ENCODE peak calls at places on chromosomes 12 and 14, in eight cellular contexts. One of them, this sample, is unnamed.
A peak's percentile ranks its signal among the peaks of the same experiment; 100 is the strongest.

GRCh38 chr14:23061995-23062394 is 4.7 kb upstream of the CDH24 start:
- DNase-seq in NT2/D1: no peak
- DNase-seq in stomach: peak; percentile 61
- DNase-seq in CD4-positive, alpha-beta memory T cell: no peak
- DNase-seq in mucosa of descending colon: no peak
- DNase-seq in breast epithelium: no peak
- DNase-seq in transverse colon: peak; percentile 43
- DNase-seq in A549: peak; percentile 75
- DNase-seq in this sample: no peak

GRCh38 chr12:111196532-111196931 is 172.4 kb downstream of the PHETA1 start:
- DNase-seq in breast epithelium: no peak
- DNase-seq in stomach: no peak
- DNase-seq in CD4-positive, alpha-beta memory T cell: no peak
- DNase-seq in NT2/D1: no peak
- DNase-seq in transverse colon: no peak
- DNase-seq in mucosa of descending colon: no peak
- DNase-seq in A549: no peak
- DNase-seq in this sample: no peak

GRCh38 chr12:60693019-60693626 is 1097.3 kb downstream of the SLC16A7 start:
- DNase-seq in mucosa of descending colon: no peak
- DNase-seq in transverse colon: no peak
- DNase-seq in NT2/D1: no peak
- DNase-seq in A549: no peak
- DNase-seq in stomach: no peak
- DNase-seq in breast epithelium: no peak
- DNase-seq in CD4-positive, alpha-beta memory T cell: no peak
- DNase-seq in this sample: no peak

GRCh38 chr12:82608706-82609105 is 78.0 kb upstream of the TMTC2 start:
- DNase-seq in transverse colon: no peak
- DNase-seq in stomach: no peak
- DNase-seq in A549: no peak
- DNase-seq in CD4-positive, alpha-beta memory T cell: no peak
- DNase-seq in NT2/D1: no peak
- DNase-seq in mucosa of descending colon: no peak
- DNase-seq in breast epithelium: no peak
- DNase-seq in this sample: no peak

GRCh38 chr14:76591270-76591669 is 170.0 kb upstream of the VASH1 start:
- DNase-seq in NT2/D1: no peak
- DNase-seq in mucosa of descending colon: no peak
- DNase-seq in A549: no peak
- DNase-seq in transverse colon: no peak
- DNase-seq in stomach: no peak
- DNase-seq in breast epithelium: no peak
- DNase-seq in CD4-positive, alpha-beta memory T cell: no peak
- DNase-seq in this sample: no peak

GRCh38 chr14:98925362-98926040 is 346.5 kb downstream of the BCL11B start:
- DNase-seq in mucosa of descending colon: no peak
- DNase-seq in A549: no peak
- DNase-seq in CD4-positive, alpha-beta memory T cell: no peak
- DNase-seq in NT2/D1: no peak
- DNase-seq in transverse colon: no peak
- DNase-seq in breast epithelium: no peak
- DNase-seq in stomach: no peak
- DNase-seq in this sample: no peak

GRCh38 chr14:99672506-99673327 is 11.4 kb upstream of the CYP46A1 start:
- DNase-seq in transverse colon: no peak
- DNase-seq in breast epithelium: no peak
- DNase-seq in CD4-positive, alpha-beta memory T cell: peak; percentile 56
- DNase-seq in NT2/D1: no peak
- DNase-seq in mucosa of descending colon: peak; percentile 47
- DNase-seq in A549: no peak
- DNase-seq in stomach: no peak
- DNase-seq in this sample: no peak

GRCh38 chr12:14284189-14284722 is 81.2 kb upstream of the ATF7IP start:
- DNase-seq in mucosa of descending colon: no peak
- DNase-seq in NT2/D1: no peak
- DNase-seq in stomach: no peak
- DNase-seq in CD4-positive, alpha-beta memory T cell: no peak
- DNase-seq in breast epithelium: no peak
- DNase-seq in transverse colon: no peak
- DNase-seq in A549: no peak
- DNase-seq in this sample: no peak

GRCh38 chr14:73237219-73237785 is at the start of gene PAPLN:
- DNase-seq in NT2/D1: no peak
- DNase-seq in breast epithelium: peak; percentile 76
- DNase-seq in CD4-positive, alpha-beta memory T cell: no peak
- DNase-seq in A549: peak; percentile 80
- DNase-seq in transverse colon: peak; percentile 61
- DNase-seq in mucosa of descending colon: peak; percentile 56
- DNase-seq in stomach: no peak
- DNase-seq in this sample: no peak

DNA sequence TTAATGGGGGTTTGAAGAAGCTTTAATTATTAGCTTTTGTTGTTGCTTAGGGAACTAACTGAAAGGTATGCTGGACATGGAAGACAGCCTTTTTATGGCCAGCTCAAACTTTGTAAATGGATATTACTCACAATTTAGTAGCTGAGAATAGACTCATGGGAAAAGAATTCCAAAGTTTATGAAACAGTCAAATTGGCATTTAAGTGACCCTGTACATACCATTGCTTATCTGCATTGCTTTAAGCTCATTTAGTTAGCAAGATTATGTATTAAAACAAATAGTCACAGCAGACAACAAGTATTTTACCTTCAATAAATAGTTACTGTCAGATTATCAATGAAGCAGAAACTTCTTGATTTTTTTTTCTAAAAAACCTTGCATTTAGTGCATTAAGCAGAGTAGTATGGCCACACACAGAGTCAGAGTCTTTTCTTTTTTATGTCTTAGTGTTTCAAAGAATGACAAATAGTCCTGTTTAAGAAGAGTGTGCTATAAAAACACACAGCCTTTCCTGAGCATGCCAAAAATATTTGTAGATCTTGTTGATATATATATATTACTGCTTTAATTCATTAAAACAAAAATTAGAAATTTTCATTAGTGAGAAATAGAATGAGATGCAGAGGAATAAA is 102.2 kb downstream of the TTC6 start:
- DNase-seq in A549: no peak
- DNase-seq in transverse colon: no peak
- DNase-seq in CD4-positive, alpha-beta memory T cell: no peak
- DNase-seq in NT2/D1: no peak
- DNase-seq in stomach: no peak
- DNase-seq in mucosa of descending colon: no peak
- DNase-seq in breast epithelium: no peak
- DNase-seq in this sample: no peak
- H3K4me1 ChIP-seq in A549: peaks cover 23% of the 10 kb centered on the region
- H3K4me1 ChIP-seq in transverse colon: no peaks in the 10 kb centered on the region
- H3K4me1 ChIP-seq in CD4-positive, alpha-beta memory T cell: no peaks in the 10 kb centered on the region
- H3K4me1 ChIP-seq in NT2/D1: no peaks in the 10 kb centered on the region
- H3K4me1 ChIP-seq in stomach: no peaks in the 10 kb centered on the region
- H3K4me1 ChIP-seq in mucosa of descending colon: no peaks in the 10 kb centered on the region
- H3K4me1 ChIP-seq in breast epithelium: no peaks in the 10 kb centered on the region
- H3K4me1 ChIP-seq in this sample: no peaks in the 10 kb centered on the region

GRCh38 chr12:108633081-108633533 is 587 bp downstream of the SELPLG start:
- DNase-seq in breast epithelium: no peak
- DNase-seq in NT2/D1: no peak
- DNase-seq in mucosa of descending colon: no peak
- DNase-seq in CD4-positive, alpha-beta memory T cell: no peak
- DNase-seq in stomach: no peak
- DNase-seq in transverse colon: no peak
- DNase-seq in A549: no peak
- DNase-seq in this sample: no peak
- H3K4me1 ChIP-seq in breast epithelium: no peaks in the 10 kb centered on the region
- H3K4me1 ChIP-seq in NT2/D1: peaks cover 39% of the 10 kb centered on the region
- H3K4me1 ChIP-seq in mucosa of descending colon: peaks cover 6% of the 10 kb centered on the region
- H3K4me1 ChIP-seq in CD4-positive, alpha-beta memory T cell: peaks cover 71% of the 10 kb centered on the region
- H3K4me1 ChIP-seq in stomach: no peaks in the 10 kb centered on the region
- H3K4me1 ChIP-seq in transverse colon: peaks cover 14% of the 10 kb centered on the region
- H3K4me1 ChIP-seq in A549: peaks cover 41% of the 10 kb centered on the region
- H3K4me1 ChIP-seq in this sample: peaks cover 61% of the 10 kb centered on the region

GRCh38 chr14:104664588-104664987 is 24.8 kb upstream of the INF2 start:
- DNase-seq in transverse colon: no peak
- DNase-seq in mucosa of descending colon: no peak
- DNase-seq in A549: no peak
- DNase-seq in CD4-positive, alpha-beta memory T cell: no peak
- DNase-seq in breast epithelium: no peak
- DNase-seq in NT2/D1: no peak
- DNase-seq in stomach: no peak
- DNase-seq in this sample: no peak
- H3K4me1 ChIP-seq in transverse colon: peaks cover 5% of the 10 kb centered on the region
- H3K4me1 ChIP-seq in mucosa of descending colon: peaks cover 12% of the 10 kb centered on the region
- H3K4me1 ChIP-seq in A549: peaks cover 22% of the 10 kb centered on the region
- H3K4me1 ChIP-seq in CD4-positive, alpha-beta memory T cell: peaks cover 31% of the 10 kb centered on the region
- H3K4me1 ChIP-seq in breast epithelium: no peaks in the 10 kb centered on the region
- H3K4me1 ChIP-seq in NT2/D1: peaks cover 11% of the 10 kb centered on the region
- H3K4me1 ChIP-seq in stomach: peaks cover 11% of the 10 kb centered on the region
- H3K4me1 ChIP-seq in this sample: peaks cover 20% of the 10 kb centered on the region

GRCh38 chr14:33933386-33933934 is 17.4 kb downstream of the EGLN3 start:
- DNase-seq in mucosa of descending colon: no peak
- DNase-seq in A549: no peak
- DNase-seq in breast epithelium: no peak
- DNase-seq in stomach: no peak
- DNase-seq in CD4-positive, alpha-beta memory T cell: no peak
- DNase-seq in transverse colon: no peak
- DNase-seq in NT2/D1: no peak
- DNase-seq in this sample: no peak

GRCh38 chr14:33932526-33933292 is 18.2 kb downstream of the EGLN3 start:
- DNase-seq in transverse colon: no peak
- DNase-seq in CD4-positive, alpha-beta memory T cell: no peak
- DNase-seq in A549: no peak
- DNase-seq in NT2/D1: no peak
- DNase-seq in breast epithelium: no peak
- DNase-seq in mucosa of descending colon: no peak
- DNase-seq in stomach: no peak
- DNase-seq in this sample: no peak

GRCh38 chr14:33936391-33936790 is 14.5 kb downstream of the EGLN3 start:
- DNase-seq in mucosa of descending colon: no peak
- DNase-seq in CD4-positive, alpha-beta memory T cell: no peak
- DNase-seq in transverse colon: no peak
- DNase-seq in A549: no peak
- DNase-seq in breast epithelium: no peak
- DNase-seq in stomach: no peak
- DNase-seq in NT2/D1: no peak
- DNase-seq in this sample: no peak

GRCh38 chr14:33934043-33934750 is 16.7 kb downstream of the EGLN3 start:
- DNase-seq in stomach: no peak
- DNase-seq in CD4-positive, alpha-beta memory T cell: no peak
- DNase-seq in breast epithelium: no peak
- DNase-seq in mucosa of descending colon: peak; percentile 31
- DNase-seq in NT2/D1: no peak
- DNase-seq in transverse colon: no peak
- DNase-seq in A549: no peak
- DNase-seq in this sample: no peak

DNA sequence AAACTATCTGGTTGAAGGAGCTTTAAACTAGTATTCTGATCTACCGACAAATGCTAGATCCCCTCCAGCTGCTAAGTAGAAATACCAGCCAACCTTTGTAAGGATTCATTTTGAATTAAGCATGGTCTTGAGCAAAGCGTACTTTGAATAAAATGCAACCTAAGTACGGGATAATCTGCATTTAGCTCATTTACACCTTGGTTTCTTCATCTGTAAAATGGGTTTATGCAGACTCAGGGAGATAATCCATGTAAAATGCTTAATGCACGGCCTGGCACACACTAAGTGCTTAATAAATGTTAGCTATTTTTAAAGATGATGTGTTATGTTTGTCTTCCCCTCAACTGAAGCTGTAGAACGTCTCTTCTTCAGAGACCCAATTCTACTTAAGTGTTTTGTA is 15.9 kb downstream of the EGLN3 start:
- DNase-seq in CD4-positive, alpha-beta memory T cell: no peak
- DNase-seq in mucosa of descending colon: no peak
- DNase-seq in transverse colon: no peak
- DNase-seq in NT2/D1: no peak
- DNase-seq in stomach: no peak
- DNase-seq in A549: no peak
- DNase-seq in breast epithelium: no peak
- DNase-seq in this sample: no peak
- H3K4me1 ChIP-seq in CD4-positive, alpha-beta memory T cell: no peaks in the 10 kb centered on the region
- H3K4me1 ChIP-seq in mucosa of descending colon: peaks cover 23% of the 10 kb centered on the region
- H3K4me1 ChIP-seq in transverse colon: peaks cover 26% of the 10 kb centered on the region
- H3K4me1 ChIP-seq in NT2/D1: peaks cover 6% of the 10 kb centered on the region
- H3K4me1 ChIP-seq in stomach: peaks cover 21% of the 10 kb centered on the region
- H3K4me1 ChIP-seq in A549: peaks cover 21% of the 10 kb centered on the region
- H3K4me1 ChIP-seq in breast epithelium: peaks cover 2% of the 10 kb centered on the region
- H3K4me1 ChIP-seq in this sample: no peaks in the 10 kb centered on the region

DNA sequence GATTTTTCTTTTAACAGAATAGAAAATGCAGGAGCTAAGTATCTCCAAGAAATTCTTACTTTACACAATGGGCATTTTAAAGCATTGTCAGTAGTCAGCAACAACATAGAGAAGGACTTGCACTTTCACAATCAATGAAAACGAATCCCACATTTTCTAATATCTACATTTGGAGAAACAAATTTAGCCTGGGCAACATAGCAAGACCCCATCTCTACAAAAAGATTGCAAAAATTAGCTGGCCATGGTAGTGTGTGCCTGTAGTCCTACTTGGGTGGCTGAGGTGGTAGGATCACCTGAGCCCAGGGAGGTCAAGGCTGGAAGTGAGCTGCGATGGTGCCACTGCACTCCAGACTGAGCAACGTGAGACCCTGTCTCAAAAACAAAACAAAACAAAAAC is 30.6 kb upstream of the C2CD5 start:
- DNase-seq in breast epithelium: no peak
- DNase-seq in mucosa of descending colon: no peak
- DNase-seq in transverse colon: no peak
- DNase-seq in stomach: no peak
- DNase-seq in NT2/D1: no peak
- DNase-seq in A549: no peak
- DNase-seq in CD4-positive, alpha-beta memory T cell: no peak
- DNase-seq in this sample: no peak
- H3K4me1 ChIP-seq in breast epithelium: no peaks in the 10 kb centered on the region
- H3K4me1 ChIP-seq in mucosa of descending colon: no peaks in the 10 kb centered on the region
- H3K4me1 ChIP-seq in transverse colon: no peaks in the 10 kb centered on the region
- H3K4me1 ChIP-seq in stomach: no peaks in the 10 kb centered on the region
- H3K4me1 ChIP-seq in NT2/D1: no peaks in the 10 kb centered on the region
- H3K4me1 ChIP-seq in A549: no peaks in the 10 kb centered on the region
- H3K4me1 ChIP-seq in CD4-positive, alpha-beta memory T cell: no peaks in the 10 kb centered on the region
- H3K4me1 ChIP-seq in this sample: no peaks in the 10 kb centered on the region

GRCh38 chr12:26648066-26648465 is 184.9 kb downstream of the ITPR2 start:
- DNase-seq in transverse colon: no peak
- DNase-seq in A549: no peak
- DNase-seq in CD4-positive, alpha-beta memory T cell: no peak
- DNase-seq in mucosa of descending colon: no peak
- DNase-seq in breast epithelium: no peak
- DNase-seq in stomach: no peak
- DNase-seq in NT2/D1: no peak
- DNase-seq in this sample: no peak

GRCh38 chr12:26646571-26646970 is 186.4 kb downstream of the ITPR2 start:
- DNase-seq in breast epithelium: no peak
- DNase-seq in A549: no peak
- DNase-seq in NT2/D1: no peak
- DNase-seq in stomach: no peak
- DNase-seq in mucosa of descending colon: no peak
- DNase-seq in transverse colon: no peak
- DNase-seq in CD4-positive, alpha-beta memory T cell: no peak
- DNase-seq in this sample: no peak

GRCh38 chr12:26648999-26649398 is 184.0 kb downstream of the ITPR2 start:
- DNase-seq in stomach: no peak
- DNase-seq in transverse colon: no peak
- DNase-seq in NT2/D1: no peak
- DNase-seq in breast epithelium: no peak
- DNase-seq in A549: no peak
- DNase-seq in mucosa of descending colon: no peak
- DNase-seq in CD4-positive, alpha-beta memory T cell: no peak
- DNase-seq in this sample: no peak

GRCh38 chr12:26647091-26647490 is 185.9 kb downstream of the ITPR2 start:
- DNase-seq in stomach: no peak
- DNase-seq in transverse colon: no peak
- DNase-seq in A549: no peak
- DNase-seq in NT2/D1: no peak
- DNase-seq in mucosa of descending colon: no peak
- DNase-seq in CD4-positive, alpha-beta memory T cell: no peak
- DNase-seq in breast epithelium: no peak
- DNase-seq in this sample: no peak

GRCh38 chr12:26648584-26648983 is 184.4 kb downstream of the ITPR2 start:
- DNase-seq in transverse colon: no peak
- DNase-seq in stomach: no peak
- DNase-seq in A549: peak; percentile 8
- DNase-seq in breast epithelium: no peak
- DNase-seq in mucosa of descending colon: no peak
- DNase-seq in NT2/D1: no peak
- DNase-seq in CD4-positive, alpha-beta memory T cell: no peak
- DNase-seq in this sample: no peak
- H3K4me1 ChIP-seq in transverse colon: no peaks in the 10 kb centered on the region
- H3K4me1 ChIP-seq in stomach: no peaks in the 10 kb centered on the region
- H3K4me1 ChIP-seq in A549: peaks cover 13% of the 10 kb centered on the region
- H3K4me1 ChIP-seq in breast epithelium: no peaks in the 10 kb centered on the region
- H3K4me1 ChIP-seq in mucosa of descending colon: no peaks in the 10 kb centered on the region
- H3K4me1 ChIP-seq in NT2/D1: no peaks in the 10 kb centered on the region
- H3K4me1 ChIP-seq in CD4-positive, alpha-beta memory T cell: no peaks in the 10 kb centered on the region
- H3K4me1 ChIP-seq in this sample: no peaks in the 10 kb centered on the region